ENCODE peak calls at places on chromosomes 7 and 10, in six cellular contexts. T, J, E, U, O and F are unnamed samples.

GRCh38 chr7:87003872-87004798 is 55.3 kb downstream of the ELAPOR2 start:
- DNase-seq in T (no peak), J (no peak), E (no peak), U (no peak), O (no peak), F (no peak)

GRCh38 chr7:101172854-101173751 is 7.0 kb downstream of the NAT16 start:
- DNase-seq in T (peak; percentile 83), J (no peak), E (no peak), U (no peak), O (no peak), F (no peak)

GRCh38 chr7:113144839-113145238 is 26.5 kb upstream of the SMIM30 start:
- DNase-seq in T (no peak), J (no peak), E (no peak), U (no peak), O (no peak), F (no peak)

GRCh38 chr7:66696774-66697191 is 43.8 kb upstream of the RABGEF1 start:
- DNase-seq in T (no peak), J (no peak), E (no peak), U (no peak), O (no peak), F (no peak)

GRCh38 chr7:110590415-110590814 is 500.5 kb upstream of the LRRN3 start:
- DNase-seq in T (no peak), J (no peak), E (no peak), U (no peak), O (no peak), F (no peak)

GRCh38 chr7:87784424-87784823 is 91.7 kb downstream of the SLC25A40 start:
- DNase-seq in T (no peak), J (no peak), E (no peak), U (no peak), O (no peak), F (no peak)

GRCh38 chr7:43568529-43568928 is 14.4 kb upstream of the STK17A start:
- DNase-seq in T (no peak), J (no peak), E (no peak), U (no peak), O (no peak), F (no peak)

GRCh38 chr10:35017608-35018007 is 72.5 kb downstream of the CUL2 start:
- DNase-seq in T (no peak), J (no peak), E (no peak), U (no peak), O (no peak), F (no peak)

GRCh38 chr7:47283497-47284131 is 298.3 kb downstream of the TNS3 start:
- DNase-seq in T (no peak), J (peak; percentile 40), E (no peak), U (no peak), O (no peak), F (no peak)

GRCh38 chr10:48266528-48266927 is 8.0 kb downstream of the FRMPD2 start:
- DNase-seq in T (no peak), J (peak; percentile 52), E (no peak), U (no peak), O (no peak), F (no peak)

GRCh38 chr7:154781369-154782303 is 221.3 kb downstream of the PAXIP1 start:
- DNase-seq in T (no peak), J (no peak), E (no peak), U (no peak), O (no peak), F (no peak)

GRCh38 chr10:48609441-48609840 is 4.6 kb upstream of the ARHGAP22 start:
- DNase-seq in T (peak; percentile 18), J (no peak), E (no peak), U (no peak), O (no peak), F (no peak)

GRCh38 chr10:329361-330099 is 194.3 kb downstream of the ZMYND11 start:
- DNase-seq in T (peak; percentile 92), J (peak; percentile 96), E (peak; percentile 16), U (peak; percentile 77), O (no peak), F (peak; percentile 94)

GRCh38 chr10:23294638-23295247 is 49.9 kb downstream of the C10orf67 start:
- DNase-seq in T (no peak), J (no peak), E (no peak), U (no peak), O (no peak), F (peak; percentile 17)

GRCh38 chr7:131546583-131547111 is 9.8 kb downstream of the PODXL start:
- DNase-seq in T (no peak), J (no peak), E (peak; percentile 15), U (no peak), O (peak; percentile 70), F (peak; percentile 43)

GRCh38 chr7:69624431-69624830 is 26.2 kb downstream of the AUTS2 start:
- DNase-seq in T (no peak), J (no peak), E (no peak), U (no peak), O (no peak), F (no peak)

GRCh38 chr7:48360574-48360973 is 189.3 kb downstream of the ABCA13 start:
- DNase-seq in T (no peak), J (no peak), E (no peak), U (no peak), O (no peak), F (no peak)

GRCh38 chr10:28125701-28126100 is 126.8 kb upstream of the ODAD2 start:
- DNase-seq in T (no peak), J (no peak), E (no peak), U (no peak), O (no peak), F (no peak)

GRCh38 chr7:1030444-1031070 is 13.8 kb upstream of the GPR146 start:
- DNase-seq in T (no peak), J (no peak), E (no peak), U (no peak), O (no peak), F (no peak)

GRCh38 chr7:93232673-93233018 is 480 bp downstream of the VPS50 start:
- DNase-seq in T (no peak), J (no peak), E (no peak), U (no peak), O (peak; percentile 15), F (no peak)

GRCh38 chr10:5047912-5048628 is 44.4 kb upstream of the AKR1C2 start:
- DNase-seq in T (no peak), J (no peak), E (no peak), U (no peak), O (no peak), F (no peak)

GRCh38 chr7:12655161-12655560 is 32.3 kb upstream of the ARL4A start:
- DNase-seq in T (no peak), J (no peak), E (no peak), U (no peak), O (no peak), F (no peak)

GRCh38 chr7:119988401-119988800 is 284.6 kb upstream of the KCND2 start:
- DNase-seq in T (no peak), J (no peak), E (no peak), U (no peak), O (no peak), F (no peak)

GRCh38 chr7:117227091-117227490 is 95.8 kb downstream of the WNT2 start:
- DNase-seq in T (no peak), J (no peak), E (no peak), U (no peak), O (no peak), F (no peak)

GRCh38 chr7:42082144-42082543 is 154.9 kb downstream of the GLI3 start:
- DNase-seq in T (no peak), J (no peak), E (no peak), U (peak; percentile 74), O (no peak), F (no peak)

GRCh38 chr10:128035557-128035973 is 90.7 kb downstream of the MKI67 start:
- DNase-seq in T (no peak), J (peak; percentile 90), E (peak; percentile 55), U (no peak), O (peak; percentile 74), F (no peak)

GRCh38 chr10:72688208-72688651 is 3.7 kb upstream of the MCU start:
- DNase-seq in T (no peak), J (no peak), E (no peak), U (no peak), O (no peak), F (no peak)

GRCh38 chr10:21989453-21990154 is 13.9 kb downstream of the DNAJC1 start:
- DNase-seq in T (peak; percentile 46), J (no peak), E (peak; percentile 19), U (peak; percentile 31), O (peak; percentile 31), F (peak; percentile 88)